ENCODE peak calls at places on chromosome 16, in four cellular contexts. One of them, this sample, is unnamed.

GRCh38 chr16:2388875-2389433 is 40.3 kb upstream of the CCNF start:
- DNase-seq in A549: no peak
- DNase-seq in GM12878: no peak
- DNase-seq in K562: no peak
- DNase-seq in this sample: no peak

GRCh38 chr16:66719246-66719645 is 22.7 kb upstream of the CMTM4 start:
- DNase-seq in A549: no peak
- DNase-seq in GM12878: no peak
- DNase-seq in K562: no peak
- DNase-seq in this sample: no peak

GRCh38 chr16:11004957-11005610 is 60.7 kb downstream of the CLEC16A start:
- DNase-seq in A549: no peak
- DNase-seq in GM12878: no peak
- DNase-seq in K562: no peak
- DNase-seq in this sample: no peak

GRCh38 chr16:68785715-68786114 is 48.6 kb downstream of the CDH1 start:
- DNase-seq in A549: no peak
- DNase-seq in GM12878: no peak
- DNase-seq in K562: no peak
- DNase-seq in this sample: no peak

GRCh38 chr16:56615353-56615752 is 7.0 kb downstream of the MT2A start:
- DNase-seq in A549: no peak
- DNase-seq in GM12878: no peak
- DNase-seq in K562: no peak
- DNase-seq in this sample: no peak

GRCh38 chr16:74936902-74937560 is 47.9 kb downstream of the WDR59 start:
- DNase-seq in A549: no peak
- DNase-seq in GM12878: peak
- DNase-seq in K562: no peak
- DNase-seq in this sample: no peak

GRCh38 chr16:30351001-30351441 is 4.1 kb downstream of the CD2BP2 start:
- DNase-seq in A549: no peak
- DNase-seq in GM12878: no peak
- DNase-seq in K562: no peak
- DNase-seq in this sample: no peak

GRCh38 chr16:13923703-13924298 is 3.8 kb downstream of the ERCC4 start:
- DNase-seq in A549: peak
- DNase-seq in GM12878: peak
- DNase-seq in K562: peak
- DNase-seq in this sample: peak

GRCh38 chr16:82533161-82533560 is 93.6 kb upstream of the CDH13 start:
- DNase-seq in A549: no peak
- DNase-seq in GM12878: no peak
- DNase-seq in K562: no peak
- DNase-seq in this sample: no peak

GRCh38 chr16:1545044-1545736 is 11.7 kb downstream of the TMEM204 start:
- DNase-seq in A549: no peak
- DNase-seq in GM12878: no peak
- DNase-seq in K562: no peak
- DNase-seq in this sample: no peak

GRCh38 chr16:72991211-72991610 is 56.7 kb downstream of the ZFHX3 start:
- DNase-seq in A549: no peak
- DNase-seq in GM12878: no peak
- DNase-seq in K562: no peak
- DNase-seq in this sample: no peak

GRCh38 chr16:4371481-4372314 is at the start of gene VASN:
- DNase-seq in A549: peak
- DNase-seq in GM12878: no peak
- DNase-seq in K562: peak
- DNase-seq in this sample: peak

GRCh38 chr16:66610111-66610820 is 5.8 kb downstream of the CMTM3 start:
- DNase-seq in A549: no peak
- DNase-seq in GM12878: no peak
- DNase-seq in K562: no peak
- DNase-seq in this sample: no peak

GRCh38 chr16:10080031-10080772 is 102.0 kb downstream of the GRIN2A start:
- DNase-seq in A549: no peak
- DNase-seq in GM12878: no peak
- DNase-seq in K562: peak
- DNase-seq in this sample: no peak

GRCh38 chr16:87930456-87930855 is 5.9 kb downstream of the CA5A start:
- DNase-seq in A549: no peak
- DNase-seq in GM12878: no peak
- DNase-seq in K562: peak
- DNase-seq in this sample: peak
- TF ChIP-seq JUNB in A549: no peak
- TF ChIP-seq JUNB in GM12878: no peak
- TF ChIP-seq JUNB in K562: no peak
- TF ChIP-seq JUNB in this sample: no peak

GRCh38 chr16:87723224-87723619 is 42.6 kb downstream of the KLHDC4 start:
- DNase-seq in A549: no peak
- DNase-seq in GM12878: peak
- DNase-seq in K562: peak
- DNase-seq in this sample: no peak

GRCh38 chr16:87727346-87727745 is 38.4 kb downstream of the KLHDC4 start:
- DNase-seq in A549: no peak
- DNase-seq in GM12878: no peak
- DNase-seq in K562: no peak
- DNase-seq in this sample: no peak

GRCh38 chr16:87725596-87726235 is 40.1 kb downstream of the KLHDC4 start:
- DNase-seq in A549: no peak
- DNase-seq in GM12878: no peak
- DNase-seq in K562: no peak
- DNase-seq in this sample: peak

GRCh38 chr16:87722590-87723223 is 43.1 kb downstream of the KLHDC4 start:
- DNase-seq in A549: no peak
- DNase-seq in GM12878: no peak
- DNase-seq in K562: no peak
- DNase-seq in this sample: no peak

GRCh38 chr16:87724490-87725291 is 41.1 kb downstream of the KLHDC4 start:
- DNase-seq in A549: no peak
- DNase-seq in GM12878: peak
- DNase-seq in K562: no peak
- DNase-seq in this sample: no peak
- TF ChIP-seq JUNB in A549: no peak
- TF ChIP-seq JUNB in GM12878: peak
- TF ChIP-seq JUNB in K562: no peak
- TF ChIP-seq JUNB in this sample: no peak

DNA sequence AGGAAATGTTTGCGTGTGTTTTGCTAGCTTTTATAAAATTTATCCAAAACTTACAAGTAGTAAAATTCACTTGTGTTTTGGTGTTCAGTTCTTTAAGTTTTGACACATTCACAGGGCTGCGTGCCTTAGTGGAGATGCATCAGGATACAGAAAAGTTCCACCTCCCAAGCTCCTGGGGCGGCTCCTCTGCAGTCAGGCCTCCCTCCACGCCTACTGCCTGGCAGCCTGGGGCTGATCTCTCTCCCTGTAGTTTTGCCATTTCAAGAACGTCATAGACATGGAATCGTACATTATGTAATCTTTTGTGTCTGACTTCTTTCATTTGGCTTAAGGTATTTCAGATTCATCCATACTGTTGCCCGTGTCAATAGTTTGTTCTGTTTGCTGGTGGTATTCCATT is 27.2 kb upstream of the IRF8 start:
- DNase-seq in A549: no peak
- DNase-seq in GM12878: no peak
- DNase-seq in K562: no peak
- DNase-seq in this sample: no peak
- TF ChIP-seq JUNB in A549: no peak
- TF ChIP-seq JUNB in GM12878: no peak
- TF ChIP-seq JUNB in K562: no peak
- TF ChIP-seq JUNB in this sample: no peak

DNA sequence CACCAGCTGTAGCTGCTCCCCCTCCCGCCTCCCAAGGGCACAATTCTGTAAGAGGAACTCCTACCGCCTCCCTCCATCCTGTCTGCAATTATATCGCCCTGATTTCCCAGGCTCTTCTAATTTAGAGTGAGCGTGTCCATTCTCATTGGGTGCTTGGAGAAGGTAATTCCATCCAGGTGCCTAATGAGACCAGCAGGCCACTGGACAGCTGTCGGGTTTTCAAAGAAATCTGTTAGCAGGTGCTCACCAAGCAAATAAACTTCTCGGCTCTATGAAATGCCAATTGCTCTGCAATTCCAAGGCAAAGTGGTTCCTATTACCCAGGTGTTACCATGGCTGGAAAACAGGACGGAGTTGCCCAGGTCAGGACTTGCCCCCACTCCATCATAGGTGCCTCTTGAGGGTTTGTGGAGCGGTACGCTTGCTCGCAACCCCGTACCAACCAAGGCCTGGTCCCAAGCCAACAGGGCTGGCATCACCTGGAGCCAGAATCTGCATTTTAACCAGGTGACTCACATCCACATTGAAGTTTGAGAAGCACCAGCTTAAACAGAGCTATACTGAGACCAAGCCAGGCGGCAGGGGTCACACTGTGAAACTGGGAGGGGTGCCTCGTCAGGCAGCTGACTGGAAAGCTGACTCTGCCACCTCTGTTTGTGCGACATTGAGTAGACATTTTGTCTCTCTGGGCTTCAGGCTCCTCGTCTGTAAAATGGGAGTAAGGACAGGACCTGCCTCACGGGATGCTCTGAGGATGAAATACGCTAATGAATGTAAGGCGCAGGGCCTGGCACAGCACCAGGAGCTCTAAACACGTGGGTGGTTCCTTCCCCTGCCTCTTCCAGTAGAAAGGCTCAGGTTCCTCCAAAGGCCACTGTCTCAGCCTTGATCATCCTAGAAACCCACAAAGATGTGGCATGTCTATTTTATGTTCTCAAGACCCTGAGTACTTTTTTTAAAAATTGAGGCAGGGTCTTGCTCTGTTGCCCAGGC is 16.6 kb upstream of the MEAK7 start:
- DNase-seq in A549: no peak
- DNase-seq in GM12878: no peak
- DNase-seq in K562: no peak
- DNase-seq in this sample: no peak
- TF ChIP-seq JUNB in A549: no peak
- TF ChIP-seq JUNB in GM12878: no peak
- TF ChIP-seq JUNB in K562: no peak
- TF ChIP-seq JUNB in this sample: no peak

DNA sequence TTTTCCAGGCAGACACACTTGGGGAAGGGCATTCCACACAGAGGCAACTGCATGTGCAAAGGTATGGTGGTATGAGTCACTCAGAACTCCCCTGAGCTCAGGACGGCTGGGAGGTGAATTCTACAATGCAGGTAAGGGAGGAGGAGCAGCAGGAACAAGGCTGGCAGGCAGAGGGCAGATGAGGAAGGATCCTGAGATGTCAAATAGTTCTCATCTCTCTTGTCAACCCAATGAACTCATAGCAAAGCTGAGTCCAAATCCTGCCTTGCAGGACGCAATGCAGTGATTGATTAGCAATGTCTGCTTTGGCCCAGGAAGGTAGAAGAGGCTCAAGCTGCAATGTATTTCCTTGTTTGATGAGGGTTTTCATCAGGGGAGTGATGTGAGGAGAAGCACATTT is 243.5 kb downstream of the XYLT1 start:
- DNase-seq in A549: no peak
- DNase-seq in GM12878: no peak
- DNase-seq in K562: no peak
- DNase-seq in this sample: peak
- TF ChIP-seq JUNB in A549: no peak
- TF ChIP-seq JUNB in GM12878: no peak
- TF ChIP-seq JUNB in K562: no peak
- TF ChIP-seq JUNB in this sample: no peak

GRCh38 chr16:85205747-85206471 is 93.6 kb upstream of the CIBAR2 start:
- DNase-seq in A549: no peak
- DNase-seq in GM12878: no peak
- DNase-seq in K562: no peak
- DNase-seq in this sample: no peak

GRCh38 chr16:85208181-85208580 is 95.9 kb upstream of the CIBAR2 start:
- DNase-seq in A549: no peak
- DNase-seq in GM12878: no peak
- DNase-seq in K562: no peak
- DNase-seq in this sample: no peak

GRCh38 chr16:85207357-85207921 is 95.2 kb upstream of the CIBAR2 start:
- DNase-seq in A549: no peak
- DNase-seq in GM12878: no peak
- DNase-seq in K562: no peak
- DNase-seq in this sample: no peak

GRCh38 chr16:85208643-85209520 is 96.6 kb upstream of the CIBAR2 start:
- DNase-seq in A549: no peak
- DNase-seq in GM12878: no peak
- DNase-seq in K562: no peak
- DNase-seq in this sample: no peak

DNA sequence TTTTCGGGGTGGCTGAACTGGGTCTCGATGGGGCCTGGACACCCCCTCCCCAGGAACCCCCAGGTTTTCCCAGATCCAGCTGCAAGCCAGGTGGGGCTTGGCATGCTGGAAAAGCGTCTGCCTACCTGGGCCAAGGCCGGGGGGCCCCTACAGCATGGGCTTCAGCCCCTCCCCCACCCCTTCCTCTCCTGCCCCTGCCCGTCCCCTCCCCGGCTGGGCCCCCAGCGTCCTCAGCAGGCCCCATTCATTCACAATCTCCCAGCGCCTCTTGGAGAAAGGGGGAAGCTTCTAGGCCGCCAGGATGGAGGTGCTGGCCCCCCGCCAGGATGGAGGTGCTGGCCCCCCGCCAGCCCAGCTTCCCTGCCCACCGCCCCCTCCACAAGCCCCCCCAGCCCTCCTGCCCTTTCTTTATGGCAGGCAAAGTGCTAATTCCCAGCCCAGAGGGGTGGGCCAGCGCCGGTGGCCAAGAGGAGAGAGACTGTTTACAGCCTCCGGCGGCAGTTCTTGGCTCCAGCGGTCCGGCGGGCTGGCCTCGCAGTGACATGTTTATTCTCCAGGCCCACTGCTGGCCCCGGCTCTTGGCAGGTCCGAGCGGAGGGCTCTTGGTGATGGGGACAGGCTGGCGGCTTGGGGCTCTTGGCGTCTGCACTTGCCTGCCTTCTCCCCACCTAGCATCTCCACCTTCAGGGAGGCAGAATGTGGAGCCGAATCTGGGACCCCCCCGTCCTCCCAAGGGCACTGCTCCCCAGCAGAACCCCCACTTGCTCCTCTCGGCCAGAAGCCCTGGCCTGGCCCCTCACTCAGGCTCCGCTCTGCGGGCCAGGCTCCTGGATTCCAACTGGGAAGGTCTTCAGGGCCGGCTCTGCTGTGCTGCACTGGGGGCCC is 94.4 kb upstream of the CIBAR2 start:
- DNase-seq in A549: no peak
- DNase-seq in GM12878: no peak
- DNase-seq in K562: no peak
- DNase-seq in this sample: peak
- TF ChIP-seq JUNB in A549: no peak
- TF ChIP-seq JUNB in GM12878: no peak
- TF ChIP-seq JUNB in K562: no peak
- TF ChIP-seq JUNB in this sample: no peak

GRCh38 chr16:54318941-54319340 is 32.4 kb upstream of the IRX3 start:
- DNase-seq in A549: no peak
- DNase-seq in GM12878: no peak
- DNase-seq in K562: no peak
- DNase-seq in this sample: no peak
- TF ChIP-seq JUNB in A549: no peak
- TF ChIP-seq JUNB in GM12878: no peak
- TF ChIP-seq JUNB in K562: no peak
- TF ChIP-seq JUNB in this sample: no peak

This sample was measured in GM23338.